ENCODE peak calls at places on chromosome 14, in four cellular contexts. T is HCT116, A is HepG2, K is K562. S is an unnamed sample.

GRCh38 chr14:45212231-45212630 is 40.8 kb downstream of the MIS18BP1 start:
- DNase-seq in K (no peak), T (no peak), A (no peak), S (no peak)

GRCh38 chr14:75689012-75689411 is 28.0 kb downstream of the TTLL5 start:
- DNase-seq in A (no peak), T (no peak), K (no peak), S (no peak)

GRCh38 chr14:77618381-77618780 is 1.9 kb upstream of the SPTLC2 start:
- DNase-seq in A (no peak), K (no peak), T (no peak), S (no peak)

GRCh38 chr14:53953828-53954550 is 2.6 kb downstream of the BMP4 start:
- DNase-seq in T (no peak), K (no peak), A (peak; percentile 24), S (no peak)

GRCh38 chr14:72527591-72527990 is 366.3 kb downstream of the DPF3 start:
- DNase-seq in A (no peak), K (no peak), T (no peak), S (no peak)

GRCh38 chr14:20848316-20848954 is 42.8 kb upstream of the RNASE3 start:
- DNase-seq in K (no peak), T (peak; percentile 32), A (no peak), S (peak; percentile 52)

GRCh38 chr14:60648934-60649814 is at the start of gene SIX1:
- DNase-seq in T (peak; percentile 62), A (peak; percentile 77), K (peak; percentile 73), S (no peak)

GRCh38 chr14:24196071-24197061 is 1.1 kb upstream of the TM9SF1 start:
- DNase-seq in K (no peak), T (no peak), A (peak; percentile 67), S (no peak)

GRCh38 chr14:50399251-50400032 is 2.8 kb upstream of the CDKL1 start:
- DNase-seq in T (peak; percentile 4), A (no peak), K (no peak), S (no peak)

GRCh38 chr14:54564071-54564798 is 2.7 kb upstream of the SAMD4A start:
- DNase-seq in A (peak; percentile 36), K (peak; percentile 13), T (no peak), S (no peak)

GRCh38 chr14:29220077-29220476 is 453.5 kb downstream of the FOXG1 start:
- DNase-seq in T (no peak), A (no peak), K (no peak), S (no peak)

GRCh38 chr14:51053157-51053556 is 41.7 kb downstream of the TRIM9 start:
- DNase-seq in K (no peak), A (no peak), T (no peak), S (no peak)

GRCh38 chr14:41609704-41610183 is 3.1 kb downstream of the LRFN5 start:
- DNase-seq in K (no peak), A (no peak), T (no peak), S (no peak)

GRCh38 chr14:95213774-95214173 is 56.4 kb upstream of the DICER1 start:
- DNase-seq in T (no peak), K (no peak), A (no peak), S (no peak)

GRCh38 chr14:75711134-75711795 is 50.2 kb downstream of the TTLL5 start:
- DNase-seq in A (peak; percentile 47), T (peak; percentile 43), K (peak; percentile 21), S (peak; percentile 15)

GRCh38 chr14:51750542-51750941 is 98.8 kb downstream of the FRMD6 start:
- DNase-seq in K (no peak), T (peak; percentile 19), A (peak; percentile 25), S (no peak)

GRCh38 chr14:80313806-80314205 is 102.5 kb upstream of the DIO2 start:
- DNase-seq in K (no peak), T (no peak), A (no peak), S (no peak)

GRCh38 chr14:29858299-29858698 is 69.3 kb downstream of the PRKD1 start:
- DNase-seq in K (no peak), T (no peak), A (no peak), S (no peak)

GRCh38 chr14:24054646-24055045 is 2.8 kb downstream of the CARMIL3 start:
- DNase-seq in K (no peak), T (no peak), A (no peak), S (no peak)

GRCh38 chr14:53946404-53947400 is 9.9 kb downstream of the BMP4 start:
- DNase-seq in T (no peak), K (no peak), A (no peak), S (no peak)

GRCh38 chr14:69244946-69245345 is 15.0 kb upstream of the GALNT16 start:
- DNase-seq in K (no peak), T (no peak), A (no peak), S (no peak)

GRCh38 chr14:20455355-20456300 is 602 bp downstream of the APEX1 start:
- DNase-seq in A (no peak), T (no peak), K (peak; percentile 58), S (no peak)

GRCh38 chr14:68785817-68786490 is 6.9 kb downstream of the ZFP36L1 start:
- DNase-seq in A (no peak), K (no peak), T (no peak), S (no peak)

GRCh38 chr14:61388976-61389576 is 67.7 kb downstream of the PRKCH start:
- DNase-seq in K (no peak), A (no peak), T (peak; percentile 36), S (no peak)

GRCh38 chr14:106790189-106791036 is 1264.0 kb downstream of the TMEM121 start:
- DNase-seq in K (peak; percentile 35), A (peak; percentile 47), T (no peak), S (no peak)

GRCh38 chr14:105096206-105096875 is 31.1 kb upstream of the GPR132 start:
- DNase-seq in K (no peak), A (no peak), T (no peak), S (no peak)

GRCh38 chr14:81164167-81164774 is 56.5 kb downstream of the GTF2A1 start:
- DNase-seq in K (peak; percentile 33), A (peak; percentile 78), T (peak; percentile 83), S (peak; percentile 47)

GRCh38 chr14:70909788-70910614 is 2.7 kb downstream of the PCNX1 start:
- DNase-seq in K (no peak), A (no peak), T (no peak), S (no peak)

GRCh38 chr14:53108292-53108937 is 44.7 kb downstream of the DDHD1 start:
- DNase-seq in A (no peak), T (no peak), K (no peak), S (no peak)

GRCh38 chr14:104116544-104117340 is 21.6 kb upstream of the KIF26A start:
- DNase-seq in A (no peak), K (no peak), T (peak; percentile 38), S (no peak)

GRCh38 chr14:81198651-81199050 is 22.1 kb downstream of the GTF2A1 start:
- DNase-seq in A (no peak), T (no peak), K (no peak), S (no peak)

GRCh38 chr14:69643430-69644200 is 32.2 kb downstream of the SUSD6 start:
- DNase-seq in K (no peak), T (peak; percentile 75), A (peak; percentile 89), S (peak; percentile 82)

GRCh38 chr14:24900281-24900868 is 149.6 kb downstream of the STXBP6 start:
- DNase-seq in T (no peak), K (no peak), A (no peak), S (no peak)

GRCh38 chr14:72439707-72440106 is 454.2 kb downstream of the DPF3 start:
- DNase-seq in T (no peak), A (no peak), K (no peak), S (no peak)

GRCh38 chr14:36502558-36503508 is 17.2 kb downstream of the NKX2-1 start:
- DNase-seq in K (no peak), A (no peak), T (no peak), S (no peak)

GRCh38 chr14:85415015-85415712 is 114.8 kb upstream of the FLRT2 start:
- DNase-seq in A (peak; percentile 64), T (no peak), K (no peak), S (peak; percentile 80)

GRCh38 chr14:89197623-89198022 is 219.4 kb downstream of the FOXN3 start:
- DNase-seq in A (no peak), K (no peak), T (no peak), S (no peak)
- TF ChIP-seq REST in A (no peak), K (no peak), T (no peak), S (no peak)

GRCh38 chr14:34569750-34570149 is 30.2 kb upstream of the EAPP start:
- DNase-seq in A (no peak), K (no peak), T (no peak), S (no peak)
- TF ChIP-seq TCF7L2 in A (no peak), K (no peak), T (no peak), S (no peak)

DNA sequence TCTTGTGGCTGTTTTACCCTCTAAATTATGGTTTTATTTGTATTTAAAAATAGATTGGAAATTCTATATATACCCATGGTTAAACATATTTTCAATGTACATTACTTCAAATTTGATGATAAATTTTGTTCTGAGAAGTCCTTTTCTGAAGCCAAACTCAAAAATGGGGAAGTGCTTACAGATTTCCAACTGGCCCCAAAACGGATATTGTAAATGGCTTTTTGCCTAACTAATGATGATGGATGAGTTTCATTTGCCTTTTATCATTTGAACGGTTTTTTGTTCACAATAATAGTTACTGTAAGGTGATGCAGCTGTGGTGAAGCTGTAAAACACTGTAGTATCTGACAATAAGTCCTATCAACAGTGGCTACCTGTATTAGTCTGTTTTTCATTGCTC is 136.9 kb downstream of the FUT8 start:
- DNase-seq in A (no peak), K (no peak), T (no peak), S (no peak)
- H3K4me3 ChIP-seq in A (no peak overlapping the region), K (no peak overlapping the region), T (no peak overlapping the region), S (no peak overlapping the region)

DNA sequence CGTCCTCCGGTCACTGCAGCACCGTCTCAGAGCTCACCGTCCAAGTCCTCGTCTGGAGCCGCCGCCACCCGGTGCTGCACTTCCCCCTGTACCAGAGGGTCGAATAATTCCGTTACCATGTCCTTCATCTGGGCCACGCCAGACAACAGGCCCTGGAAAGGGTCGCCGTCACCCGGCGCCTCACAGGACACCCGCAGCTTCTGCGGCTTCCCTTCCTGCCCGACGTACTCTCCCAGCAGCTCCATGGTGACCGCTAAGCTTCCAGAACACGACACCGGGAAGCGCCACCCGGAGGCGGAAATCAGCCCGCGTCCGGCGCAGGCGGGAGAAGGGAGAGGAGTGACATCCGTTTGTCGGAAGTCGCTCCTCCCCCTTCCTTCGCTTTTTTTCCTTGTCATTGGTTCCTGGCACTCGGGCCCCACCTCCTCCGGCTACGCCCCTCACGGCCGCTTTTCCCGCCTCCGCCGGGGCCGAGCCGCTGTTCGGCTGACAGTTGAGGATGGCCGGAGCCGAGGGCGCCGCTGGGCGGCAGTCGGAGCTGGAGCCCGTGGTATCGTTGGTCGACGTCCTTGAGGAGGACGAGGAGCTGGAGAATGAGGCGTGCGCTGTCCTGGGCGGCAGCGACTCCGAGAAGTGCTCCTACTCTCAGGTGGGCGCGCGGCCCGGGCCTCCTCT is at the start of the genes GON7 and UBR7:
- DNase-seq in A (peak; percentile 96), T (peak; percentile 93), K (peak; percentile 84), S (peak; percentile 84)
- TF ChIP-seq REST in A (no peak), T (no peak), K (no peak), S (no peak)

DNA sequence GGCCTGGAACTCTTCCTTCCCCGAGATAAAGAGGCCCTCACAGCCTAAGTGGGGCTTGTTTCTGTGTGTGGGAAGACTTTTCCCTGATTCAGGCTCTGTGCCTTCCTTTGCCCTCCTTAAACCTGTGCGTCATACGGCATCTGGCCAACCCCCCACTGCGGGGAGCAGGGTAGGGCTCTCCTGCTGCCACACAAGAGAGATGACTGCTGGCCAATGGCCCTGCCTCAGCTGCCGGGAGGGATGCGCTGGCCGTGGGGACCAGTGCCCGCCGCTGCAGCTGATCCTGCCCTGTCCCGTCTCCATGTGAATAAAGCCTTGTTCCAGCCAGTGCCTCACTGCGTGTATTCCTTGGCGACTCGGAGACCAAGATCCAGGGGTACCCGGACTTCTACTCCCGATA is 42.5 kb upstream of the BEGAIN start:
- DNase-seq in T (no peak), K (no peak), A (no peak), S (no peak)
- TF ChIP-seq TCF7L2 in T (no peak), K (no peak), A (no peak), S (no peak)

S was measured in Panc1.